ENCODE peak calls at places on chromosomes 13 and 19, in six cellular contexts. G, I, W, B, Y and C are unnamed samples.

GRCh38 chr19:35206379-35206778 is 22.2 kb downstream of the FAM187B start:
- DNase-seq in G (peak; percentile 6), I (peak; percentile 77), W (no peak), B (no peak), Y (no peak), C (peak; percentile 75)

GRCh38 chr13:30141773-30142501 is 165.4 kb downstream of the KATNAL1 start:
- DNase-seq in G (no peak), I (no peak), W (no peak), B (no peak), Y (no peak), C (no peak)

GRCh38 chr19:38130399-38130798 is 93.6 kb downstream of the DPF1 start:
- DNase-seq in G (no peak), I (no peak), W (no peak), B (no peak), Y (no peak), C (no peak)

GRCh38 chr13:27952931-27953670 is 16.0 kb downstream of the CDX2 start:
- DNase-seq in G (no peak), I (no peak), W (no peak), B (no peak), Y (no peak), C (no peak)

GRCh38 chr19:43362179-43362578 is 8.7 kb downstream of the CD177 start:
- DNase-seq in G (no peak), I (no peak), W (no peak), B (no peak), Y (no peak), C (no peak)

GRCh38 chr13:50593228-50593627 is 250.3 kb downstream of the DLEU7 start:
- DNase-seq in G (no peak), I (no peak), W (no peak), B (no peak), Y (no peak), C (no peak)

GRCh38 chr13:73934215-73934623 is 200.0 kb downstream of the KLF12 start:
- DNase-seq in G (no peak), I (no peak), W (no peak), B (no peak), Y (no peak), C (no peak)

GRCh38 chr13:48769107-48769704 is 115.5 kb downstream of the CYSLTR2 start:
- DNase-seq in G (peak; percentile 97), I (peak; percentile 65), W (peak; percentile 95), B (no peak), Y (peak; percentile 41), C (peak; percentile 88)

GRCh38 chr13:109567315-109567714 is 219.1 kb downstream of the IRS2 start:
- DNase-seq in G (no peak), I (no peak), W (no peak), B (no peak), Y (no peak), C (no peak)

GRCh38 chr19:48945817-48946216 is 8.9 kb upstream of the BAX start:
- DNase-seq in G (no peak), I (no peak), W (no peak), B (no peak), Y (no peak), C (no peak)

GRCh38 chr19:48780684-48781391 is 25.5 kb downstream of the FGF21 start:
- DNase-seq in G (no peak), I (no peak), W (no peak), B (no peak), Y (no peak), C (no peak)

GRCh38 chr19:17112271-17112670 is 36.7 kb downstream of the MYO9B start:
- DNase-seq in G (no peak), I (no peak), W (no peak), B (no peak), Y (no peak), C (no peak)

GRCh38 chr13:50654341-50654740 is 189.2 kb downstream of the DLEU7 start:
- DNase-seq in G (no peak), I (no peak), W (no peak), B (no peak), Y (no peak), C (no peak)

GRCh38 chr13:41222259-41222852 is 28.0 kb upstream of the KBTBD7 start:
- DNase-seq in G (peak; percentile 84), I (peak; percentile 15), W (peak; percentile 51), B (no peak), Y (no peak), C (peak; percentile 50)

GRCh38 chr19:17915940-17916593 is 16.7 kb upstream of the CCDC124 start:
- DNase-seq in G (no peak), I (no peak), W (no peak), B (no peak), Y (no peak), C (no peak)

GRCh38 chr13:51764184-51765141 is 39.5 kb downstream of the DHRS12 start:
- DNase-seq in G (no peak), I (peak; percentile 43), W (no peak), B (peak; percentile 78), Y (peak; percentile 77), C (peak; percentile 54)

GRCh38 chr19:51097166-51097736 is 11.0 kb downstream of the CTU1 start:
- DNase-seq in G (peak; percentile 17), I (peak; percentile 27), W (peak; percentile 60), B (peak; percentile 91), Y (peak; percentile 56), C (peak; percentile 79)

GRCh38 chr13:113398963-113399754 is 35.2 kb upstream of the GRTP1 start:
- DNase-seq in G (no peak), I (no peak), W (no peak), B (peak; percentile 84), Y (no peak), C (no peak)

GRCh38 chr13:31051999-31052398 is 109.7 kb downstream of the HSPH1 start:
- DNase-seq in G (no peak), I (no peak), W (no peak), B (no peak), Y (no peak), C (no peak)

GRCh38 chr13:61084983-61085382 is 330.7 kb downstream of the PCDH20 start:
- DNase-seq in G (no peak), I (no peak), W (no peak), B (no peak), Y (no peak), C (no peak)

GRCh38 chr19:10961073-10961762 is 388 bp downstream of the SMARCA4 start:
- DNase-seq in G (peak; percentile 37), I (no peak), W (peak; percentile 34), B (peak; percentile 83), Y (peak; percentile 73), C (no peak)

GRCh38 chr19:40358773-40359172 is 10.3 kb downstream of the PLD3 start:
- DNase-seq in G (peak; percentile 18), I (no peak), W (no peak), B (no peak), Y (no peak), C (no peak)

GRCh38 chr13:75161804-75162203 is 320.2 kb downstream of the TBC1D4 start:
- DNase-seq in G (no peak), I (no peak), W (no peak), B (no peak), Y (no peak), C (no peak)

GRCh38 chr13:99505814-99506269 is 4.6 kb downstream of the TM9SF2 start:
- DNase-seq in G (peak; percentile 62), I (no peak), W (no peak), B (no peak), Y (no peak), C (peak; percentile 47)

GRCh38 chr13:51267581-51267980 is 45.4 kb downstream of the FAM124A start:
- DNase-seq in G (no peak), I (no peak), W (no peak), B (no peak), Y (no peak), C (no peak)

GRCh38 chr13:105579821-105580707 is 955.4 kb downstream of the EFNB2 start:
- DNase-seq in G (no peak), I (no peak), W (no peak), B (no peak), Y (no peak), C (no peak)

GRCh38 chr19:54191671-54192453 is 754 bp downstream of the TSEN34 start:
- DNase-seq in G (peak; percentile 26), I (no peak), W (no peak), B (peak; percentile 77), Y (no peak), C (no peak)

GRCh38 chr13:90868321-90868920 is 479.1 kb upstream of the MIR17HG start:
- DNase-seq in G (peak; percentile 45), I (no peak), W (peak; percentile 41), B (no peak), Y (no peak), C (no peak)

GRCh38 chr13:76029088-76029487 is 393.0 kb downstream of the LMO7 start:
- DNase-seq in G (peak; percentile 72), I (no peak), W (no peak), B (no peak), Y (no peak), C (no peak)

GRCh38 chr19:13334801-13335481 is 171.3 kb downstream of the CACNA1A start:
- DNase-seq in G (no peak), I (no peak), W (no peak), B (no peak), Y (no peak), C (no peak)

GRCh38 chr13:39417131-39417530 is 185.9 kb downstream of the LHFPL6 start:
- DNase-seq in G (no peak), I (no peak), W (peak; percentile 40), B (no peak), Y (no peak), C (no peak)

GRCh38 chr13:26887594-26887993 is 127.0 kb upstream of the GPR12 start:
- DNase-seq in G (no peak), I (no peak), W (no peak), B (no peak), Y (no peak), C (no peak)

GRCh38 chr13:52783943-52784342 is 44.3 kb upstream of the CNMD start:
- DNase-seq in G (no peak), I (no peak), W (no peak), B (no peak), Y (no peak), C (no peak)

GRCh38 chr13:30744056-30744684 is 8.8 kb downstream of the ALOX5AP start:
- DNase-seq in G (peak; percentile 36), I (peak; percentile 96), W (no peak), B (peak; percentile 76), Y (no peak), C (peak; percentile 92)

GRCh38 chr19:4310247-4311121 is 6.1 kb downstream of the FSD1 start:
- DNase-seq in G (no peak), I (no peak), W (no peak), B (no peak), Y (no peak), C (no peak)

GRCh38 chr13:47480941-47481340 is 520.1 kb downstream of the SUCLA2 start:
- DNase-seq in G (peak; percentile 45), I (no peak), W (no peak), B (no peak), Y (no peak), C (no peak)

GRCh38 chr13:97977376-97977705 is 23.9 kb downstream of the IPO5 start:
- DNase-seq in G (peak; percentile 51), I (no peak), W (no peak), B (no peak), Y (no peak), C (no peak)

GRCh38 chr19:28065026-28065425 is 1147.9 kb downstream of the UQCRFS1 start:
- DNase-seq in G (no peak), I (no peak), W (no peak), B (no peak), Y (no peak), C (no peak)

GRCh38 chr19:43594710-43595604 is 977 bp downstream of the IRGQ start:
- DNase-seq in G (peak; percentile 67), I (peak; percentile 61), W (peak; percentile 56), B (peak; percentile 82), Y (no peak), C (peak; percentile 63)